ENCODE peak calls at places on chromosomes 3 and 15, in seven cellular contexts. One of them, this sample, is unnamed.

GRCh38 chr3:127822166-127822835 is at the start of gene MGLL:
- DNase-seq in gastrocnemius medialis: no peak
- DNase-seq in cardiac muscle cell: peak
- DNase-seq in transverse colon: peak
- DNase-seq in HL-60: no peak
- DNase-seq in psoas muscle: peak
- DNase-seq in fibroblast of lung: peak
- DNase-seq in this sample: no peak

GRCh38 chr3:103218146-103218545 is 783.3 kb downstream of the ZPLD1 start:
- DNase-seq in cardiac muscle cell: no peak
- DNase-seq in fibroblast of lung: peak
- DNase-seq in gastrocnemius medialis: no peak
- DNase-seq in transverse colon: no peak
- DNase-seq in HL-60: no peak
- DNase-seq in psoas muscle: no peak
- DNase-seq in this sample: no peak

GRCh38 chr3:34863485-34863884 is 775.8 kb upstream of the ARPP21 start:
- DNase-seq in transverse colon: no peak
- DNase-seq in psoas muscle: no peak
- DNase-seq in HL-60: no peak
- DNase-seq in fibroblast of lung: no peak
- DNase-seq in gastrocnemius medialis: no peak
- DNase-seq in cardiac muscle cell: no peak
- DNase-seq in this sample: no peak

GRCh38 chr15:51114437-51115119 is 19.9 kb upstream of the TNFAIP8L3 start:
- DNase-seq in gastrocnemius medialis: peak
- DNase-seq in HL-60: no peak
- DNase-seq in fibroblast of lung: peak
- DNase-seq in transverse colon: no peak
- DNase-seq in psoas muscle: no peak
- DNase-seq in cardiac muscle cell: peak
- DNase-seq in this sample: no peak

GRCh38 chr3:29763115-29763514 is 482.2 kb downstream of the RBMS3 start:
- DNase-seq in fibroblast of lung: no peak
- DNase-seq in HL-60: no peak
- DNase-seq in cardiac muscle cell: no peak
- DNase-seq in gastrocnemius medialis: no peak
- DNase-seq in transverse colon: no peak
- DNase-seq in psoas muscle: no peak
- DNase-seq in this sample: no peak

GRCh38 chr15:41160639-41161315 is 44.7 kb upstream of the INO80 start:
- DNase-seq in gastrocnemius medialis: no peak
- DNase-seq in HL-60: no peak
- DNase-seq in psoas muscle: no peak
- DNase-seq in transverse colon: no peak
- DNase-seq in cardiac muscle cell: peak
- DNase-seq in fibroblast of lung: peak
- DNase-seq in this sample: no peak

GRCh38 chr3:177811111-177811510 is 613.8 kb upstream of the TBL1XR1 start:
- DNase-seq in transverse colon: no peak
- DNase-seq in gastrocnemius medialis: no peak
- DNase-seq in cardiac muscle cell: no peak
- DNase-seq in psoas muscle: no peak
- DNase-seq in fibroblast of lung: no peak
- DNase-seq in HL-60: no peak
- DNase-seq in this sample: no peak

GRCh38 chr3:50708620-50709019 is 33.9 kb downstream of the DOCK3 start:
- DNase-seq in transverse colon: no peak
- DNase-seq in HL-60: no peak
- DNase-seq in fibroblast of lung: no peak
- DNase-seq in cardiac muscle cell: no peak
- DNase-seq in psoas muscle: no peak
- DNase-seq in gastrocnemius medialis: no peak
- DNase-seq in this sample: no peak

GRCh38 chr3:125381743-125382142 is 6.6 kb upstream of the ZNF148 start:
- DNase-seq in psoas muscle: no peak
- DNase-seq in cardiac muscle cell: no peak
- DNase-seq in fibroblast of lung: peak
- DNase-seq in HL-60: no peak
- DNase-seq in transverse colon: no peak
- DNase-seq in gastrocnemius medialis: no peak
- DNase-seq in this sample: no peak

GRCh38 chr3:112360574-112360973 is 27.6 kb downstream of the CD200 start:
- DNase-seq in fibroblast of lung: peak
- DNase-seq in HL-60: no peak
- DNase-seq in transverse colon: no peak
- DNase-seq in psoas muscle: no peak
- DNase-seq in cardiac muscle cell: peak
- DNase-seq in gastrocnemius medialis: peak
- DNase-seq in this sample: no peak

GRCh38 chr3:17535173-17535730 is 207.2 kb downstream of the TBC1D5 start:
- DNase-seq in gastrocnemius medialis: no peak
- DNase-seq in fibroblast of lung: no peak
- DNase-seq in transverse colon: no peak
- DNase-seq in psoas muscle: no peak
- DNase-seq in cardiac muscle cell: no peak
- DNase-seq in HL-60: no peak
- DNase-seq in this sample: no peak

GRCh38 chr15:49731187-49731828 is 110.5 kb downstream of the DTWD1 start:
- DNase-seq in gastrocnemius medialis: no peak
- DNase-seq in transverse colon: no peak
- DNase-seq in fibroblast of lung: no peak
- DNase-seq in HL-60: no peak
- DNase-seq in psoas muscle: no peak
- DNase-seq in cardiac muscle cell: peak
- DNase-seq in this sample: no peak

GRCh38 chr15:59794229-59794886 is 105.2 kb upstream of the BNIP2 start:
- DNase-seq in psoas muscle: no peak
- DNase-seq in fibroblast of lung: no peak
- DNase-seq in cardiac muscle cell: no peak
- DNase-seq in HL-60: no peak
- DNase-seq in transverse colon: no peak
- DNase-seq in gastrocnemius medialis: no peak
- DNase-seq in this sample: no peak

GRCh38 chr15:59801649-59802048 is 112.5 kb upstream of the BNIP2 start:
- DNase-seq in transverse colon: no peak
- DNase-seq in HL-60: no peak
- DNase-seq in cardiac muscle cell: no peak
- DNase-seq in psoas muscle: no peak
- DNase-seq in fibroblast of lung: no peak
- DNase-seq in gastrocnemius medialis: no peak
- DNase-seq in this sample: no peak

GRCh38 chr15:59797756-59798604 is 108.9 kb upstream of the BNIP2 start:
- DNase-seq in gastrocnemius medialis: no peak
- DNase-seq in fibroblast of lung: no peak
- DNase-seq in psoas muscle: no peak
- DNase-seq in transverse colon: no peak
- DNase-seq in HL-60: no peak
- DNase-seq in cardiac muscle cell: no peak
- DNase-seq in this sample: no peak

DNA sequence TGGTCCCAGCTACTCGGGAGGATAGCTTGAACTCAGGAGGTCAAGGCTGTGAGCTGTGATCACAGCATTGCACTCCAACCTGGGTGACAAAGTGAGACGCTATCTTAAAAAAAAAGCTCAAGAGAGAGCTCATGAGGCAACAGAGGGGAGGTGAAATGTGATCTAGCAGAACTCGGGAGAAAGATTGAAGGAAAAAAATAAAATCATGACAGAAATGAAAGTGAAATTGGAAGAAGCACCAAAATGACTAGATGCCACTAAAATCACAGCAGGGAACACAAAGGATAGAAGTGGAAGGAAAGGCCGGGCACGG is 109.4 kb upstream of the BNIP2 start:
- DNase-seq in transverse colon: no peak
- DNase-seq in cardiac muscle cell: no peak
- DNase-seq in psoas muscle: no peak
- DNase-seq in gastrocnemius medialis: no peak
- DNase-seq in HL-60: no peak
- DNase-seq in fibroblast of lung: no peak
- DNase-seq in this sample: no peak
- H3K4me3 ChIP-seq in transverse colon: no peak
- H3K4me3 ChIP-seq in cardiac muscle cell: no peak
- H3K4me3 ChIP-seq in psoas muscle: no peak
- H3K4me3 ChIP-seq in gastrocnemius medialis: no peak
- H3K4me3 ChIP-seq in HL-60: no peak
- H3K4me3 ChIP-seq in fibroblast of lung: no peak
- H3K4me3 ChIP-seq in this sample: no peak

GRCh38 chr15:57769266-57769665 is 62.8 kb downstream of the POLR2M start:
- DNase-seq in cardiac muscle cell: peak
- DNase-seq in gastrocnemius medialis: peak
- DNase-seq in psoas muscle: peak
- DNase-seq in HL-60: no peak
- DNase-seq in transverse colon: no peak
- DNase-seq in fibroblast of lung: no peak
- DNase-seq in this sample: peak
- H3K27ac ChIP-seq in cardiac muscle cell: no peak
- H3K27ac ChIP-seq in gastrocnemius medialis: no peak
- H3K27ac ChIP-seq in psoas muscle: no peak
- H3K27ac ChIP-seq in HL-60: no peak
- H3K27ac ChIP-seq in transverse colon: no peak
- H3K27ac ChIP-seq in fibroblast of lung: no peak
- H3K27ac ChIP-seq in this sample: peak

GRCh38 chr3:142576792-142577191 is 1.7 kb downstream of the ATR start:
- DNase-seq in psoas muscle: no peak
- DNase-seq in transverse colon: no peak
- DNase-seq in gastrocnemius medialis: no peak
- DNase-seq in HL-60: no peak
- DNase-seq in cardiac muscle cell: no peak
- DNase-seq in fibroblast of lung: no peak
- DNase-seq in this sample: no peak
- H3K4me3 ChIP-seq in psoas muscle: no peak
- H3K4me3 ChIP-seq in transverse colon: no peak
- H3K4me3 ChIP-seq in gastrocnemius medialis: no peak
- H3K4me3 ChIP-seq in HL-60: no peak
- H3K4me3 ChIP-seq in cardiac muscle cell: no peak
- H3K4me3 ChIP-seq in fibroblast of lung: no peak
- H3K4me3 ChIP-seq in this sample: no peak

DNA sequence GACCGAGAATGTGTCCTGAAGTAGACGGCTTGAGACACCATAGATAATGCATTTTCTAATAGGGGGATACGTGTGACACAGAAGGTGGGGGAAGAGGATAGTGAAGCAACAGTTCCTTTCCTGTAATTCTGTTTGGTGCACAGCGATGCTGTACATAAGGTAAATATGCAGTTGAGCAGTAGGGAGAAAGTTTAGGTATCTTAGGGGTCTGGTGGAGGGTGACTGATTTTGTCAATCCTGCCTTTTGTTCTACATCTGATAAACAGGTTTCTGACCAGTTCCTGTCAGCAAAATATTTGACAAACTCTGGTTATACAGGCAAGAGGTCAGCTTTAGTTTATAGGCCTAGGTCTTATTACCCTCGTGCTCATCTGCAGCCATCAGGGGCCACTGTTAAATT is 71.3 kb downstream of the TRAK1 start:
- DNase-seq in HL-60: no peak
- DNase-seq in gastrocnemius medialis: no peak
- DNase-seq in psoas muscle: no peak
- DNase-seq in cardiac muscle cell: no peak
- DNase-seq in fibroblast of lung: no peak
- DNase-seq in transverse colon: no peak
- DNase-seq in this sample: no peak
- H3K27ac ChIP-seq in HL-60: no peak
- H3K27ac ChIP-seq in gastrocnemius medialis: no peak
- H3K27ac ChIP-seq in psoas muscle: no peak
- H3K27ac ChIP-seq in cardiac muscle cell: no peak
- H3K27ac ChIP-seq in fibroblast of lung: no peak
- H3K27ac ChIP-seq in transverse colon: no peak
- H3K27ac ChIP-seq in this sample: no peak

DNA sequence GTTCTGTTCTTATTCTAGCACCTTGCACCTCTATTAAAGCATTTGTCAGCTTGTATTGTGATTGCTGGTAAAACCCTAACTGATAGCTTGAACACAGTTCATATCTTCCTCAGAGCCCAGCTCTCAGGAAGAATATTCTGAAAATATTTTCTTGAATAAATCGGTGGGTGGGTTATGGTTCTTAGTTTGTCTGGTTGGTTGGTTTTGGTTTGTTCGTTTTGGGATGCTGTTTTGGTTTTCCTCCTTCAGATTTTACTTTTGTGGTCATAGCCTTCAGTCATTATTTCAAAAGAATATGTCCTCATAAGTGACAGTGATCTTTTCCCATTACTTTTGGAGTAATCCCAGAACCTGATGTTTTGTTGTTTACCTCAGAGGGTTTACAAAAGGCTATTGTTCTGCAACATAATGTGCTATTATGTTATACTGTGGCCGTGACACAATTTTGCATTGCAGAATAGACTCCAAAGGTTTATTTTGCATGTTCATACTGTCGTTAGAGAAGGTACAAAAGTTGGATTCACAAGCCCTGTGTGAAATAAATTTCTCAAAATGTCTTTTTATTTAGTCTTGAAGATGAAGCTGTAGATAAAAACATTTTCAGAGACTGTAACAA is 2.7 kb upstream of the TMEM87A start:
- DNase-seq in fibroblast of lung: no peak
- DNase-seq in gastrocnemius medialis: no peak
- DNase-seq in HL-60: peak
- DNase-seq in cardiac muscle cell: peak
- DNase-seq in transverse colon: no peak
- DNase-seq in psoas muscle: no peak
- DNase-seq in this sample: no peak
- H3K4me3 ChIP-seq in fibroblast of lung: peak
- H3K4me3 ChIP-seq in gastrocnemius medialis: peak
- H3K4me3 ChIP-seq in HL-60: peak
- H3K4me3 ChIP-seq in cardiac muscle cell: no peak
- H3K4me3 ChIP-seq in transverse colon: peak
- H3K4me3 ChIP-seq in psoas muscle: peak
- H3K4me3 ChIP-seq in this sample: peak

GRCh38 chr3:107661447-107662108 is 138.8 kb downstream of the BBX start:
- DNase-seq in fibroblast of lung: peak
- DNase-seq in transverse colon: no peak
- DNase-seq in HL-60: no peak
- DNase-seq in gastrocnemius medialis: no peak
- DNase-seq in psoas muscle: no peak
- DNase-seq in cardiac muscle cell: peak
- DNase-seq in this sample: no peak
- H3K27ac ChIP-seq in fibroblast of lung: peak
- H3K27ac ChIP-seq in transverse colon: peak
- H3K27ac ChIP-seq in HL-60: no peak
- H3K27ac ChIP-seq in gastrocnemius medialis: peak
- H3K27ac ChIP-seq in psoas muscle: peak
- H3K27ac ChIP-seq in cardiac muscle cell: no peak
- H3K27ac ChIP-seq in this sample: peak

DNA sequence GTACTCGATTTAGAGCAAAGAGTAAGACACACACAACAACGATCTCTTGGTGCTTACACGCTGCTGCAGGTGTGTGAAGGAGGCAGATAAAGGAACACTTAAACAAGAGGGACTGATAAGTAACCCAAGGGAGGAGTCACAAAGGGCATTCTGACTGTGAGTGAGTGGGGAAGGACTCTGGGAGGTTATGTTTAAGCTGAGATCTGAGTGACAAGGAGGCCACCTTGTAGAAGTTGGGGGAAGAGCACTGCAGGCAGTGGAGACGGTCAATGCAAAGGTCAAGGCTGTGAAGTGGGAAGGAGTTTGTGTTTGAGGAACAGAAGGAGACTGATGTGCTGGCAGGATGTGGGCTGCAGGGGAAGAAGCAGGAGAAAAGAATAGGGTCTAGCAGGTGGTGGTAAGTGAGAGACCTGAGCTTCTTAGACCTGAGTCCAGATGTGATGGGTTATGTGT is 63.1 kb downstream of the LPP start:
- DNase-seq in gastrocnemius medialis: no peak
- DNase-seq in fibroblast of lung: no peak
- DNase-seq in psoas muscle: no peak
- DNase-seq in cardiac muscle cell: no peak
- DNase-seq in transverse colon: no peak
- DNase-seq in HL-60: no peak
- DNase-seq in this sample: no peak
- H3K4me3 ChIP-seq in gastrocnemius medialis: no peak
- H3K4me3 ChIP-seq in fibroblast of lung: no peak
- H3K4me3 ChIP-seq in psoas muscle: no peak
- H3K4me3 ChIP-seq in cardiac muscle cell: no peak
- H3K4me3 ChIP-seq in transverse colon: peak
- H3K4me3 ChIP-seq in HL-60: no peak
- H3K4me3 ChIP-seq in this sample: peak